ENCODE peak calls at places on chromosomes 11 and 22, in ten cellular contexts. C, Y, O, D, V, N, A, X, F and P are unnamed samples.

GRCh38 chr11:78708388-78708787 is 133.7 kb upstream of the NARS2 start:
- DNase-seq in C (no peak), Y (no peak), O (no peak), D (no peak), V (no peak), N (no peak), A (no peak), X (no peak), F (no peak), P (no peak)

GRCh38 chr11:843818-844692 is 1.4 kb downstream of the TSPAN4 start:
- DNase-seq in C (peak), Y (peak), O (no peak), D (no peak), V (peak), N (peak), A (peak), X (peak), F (peak), P (peak)

GRCh38 chr11:70305501-70305900 is 35.0 kb downstream of the PPFIA1 start:
- DNase-seq in C (no peak), Y (no peak), O (no peak), D (no peak), V (no peak), N (no peak), A (no peak), X (no peak), F (no peak), P (no peak)

GRCh38 chr11:61429346-61429690 is 457 bp downstream of the CPSF7 start:
- DNase-seq in C (peak), Y (peak), O (peak), D (no peak), V (peak), N (peak), A (peak), X (peak), F (peak), P (no peak)

GRCh38 chr22:19994851-19995610 is 21.6 kb downstream of the ARVCF start:
- DNase-seq in C (no peak), Y (no peak), O (no peak), D (no peak), V (no peak), N (no peak), A (no peak), X (peak), F (no peak), P (no peak)

GRCh38 chr22:46062971-46063631 is 86.1 kb upstream of the WNT7B start:
- DNase-seq in C (no peak), Y (no peak), O (peak), D (no peak), V (peak), N (no peak), A (peak), X (peak), F (no peak), P (no peak)

GRCh38 chr22:19103881-19104821 is 18.1 kb downstream of the DGCR2 start:
- DNase-seq in C (no peak), Y (no peak), O (peak), D (no peak), V (no peak), N (no peak), A (peak), X (no peak), F (no peak), P (no peak)

GRCh38 chr11:72236774-72237111 is 7.2 kb downstream of the PHOX2A start:
- DNase-seq in C (no peak), Y (no peak), O (no peak), D (no peak), V (no peak), N (no peak), A (no peak), X (no peak), F (no peak), P (no peak)

GRCh38 chr11:76795285-76795935 is 12.3 kb downstream of the TSKU start:
- DNase-seq in C (no peak), Y (no peak), O (no peak), D (no peak), V (no peak), N (no peak), A (no peak), X (no peak), F (no peak), P (no peak)

GRCh38 chr11:35622070-35622469 is 3.8 kb downstream of the FJX1 start:
- DNase-seq in C (no peak), Y (no peak), O (no peak), D (no peak), V (no peak), N (no peak), A (no peak), X (peak), F (no peak), P (no peak)

GRCh38 chr11:31328698-31329097 is 40.8 kb downstream of the DCDC1 start:
- DNase-seq in C (no peak), Y (no peak), O (no peak), D (no peak), V (no peak), N (no peak), A (no peak), X (no peak), F (no peak), P (no peak)

GRCh38 chr22:19139974-19140373 is 4.5 kb downstream of the ESS2 start:
- DNase-seq in C (no peak), Y (no peak), O (no peak), D (no peak), V (no peak), N (no peak), A (no peak), X (no peak), F (no peak), P (no peak)

GRCh38 chr11:134988495-134988894 is 576.5 kb upstream of the B3GAT1 start:
- DNase-seq in C (no peak), Y (no peak), O (no peak), D (no peak), V (no peak), N (no peak), A (no peak), X (no peak), F (no peak), P (no peak)

GRCh38 chr11:70853103-70853830 is 399.1 kb downstream of the SHANK2 start:
- DNase-seq in C (no peak), Y (no peak), O (no peak), D (no peak), V (no peak), N (no peak), A (peak), X (no peak), F (no peak), P (no peak)

GRCh38 chr11:37788141-37788877 is 1190.3 kb upstream of the RAG2 start:
- DNase-seq in C (no peak), Y (no peak), O (no peak), D (no peak), V (no peak), N (no peak), A (no peak), X (peak), F (peak), P (peak)

GRCh38 chr11:76671626-76672309 is 1.2 kb upstream of the LRRC32 start:
- DNase-seq in C (no peak), Y (no peak), O (no peak), D (no peak), V (no peak), N (no peak), A (peak), X (no peak), F (no peak), P (no peak)

GRCh38 chr22:31206896-31207687 is 5.0 kb upstream of the LIMK2 start:
- DNase-seq in C (peak), Y (no peak), O (no peak), D (no peak), V (no peak), N (peak), A (peak), X (no peak), F (no peak), P (no peak)

GRCh38 chr11:83717551-83717950 is 431.4 kb upstream of the CCDC90B start:
- DNase-seq in C (no peak), Y (no peak), O (no peak), D (no peak), V (no peak), N (no peak), A (no peak), X (peak), F (no peak), P (no peak)

GRCh38 chr11:6263664-6264063 is 4.0 kb downstream of the CCKBR start:
- DNase-seq in C (no peak), Y (no peak), O (no peak), D (no peak), V (no peak), N (no peak), A (no peak), X (no peak), F (no peak), P (no peak)

GRCh38 chr11:105130189-105130813 is 9.3 kb downstream of the CARD18 start:
- DNase-seq in C (no peak), Y (no peak), O (no peak), D (no peak), V (no peak), N (no peak), A (no peak), X (no peak), F (no peak), P (no peak)
- TF ChIP-seq CTCF in C (no peak), Y (no peak), O (no peak), D (no peak), V (no peak), N (no peak), A (no peak), X (no peak), F (no peak), P (no peak)

DNA sequence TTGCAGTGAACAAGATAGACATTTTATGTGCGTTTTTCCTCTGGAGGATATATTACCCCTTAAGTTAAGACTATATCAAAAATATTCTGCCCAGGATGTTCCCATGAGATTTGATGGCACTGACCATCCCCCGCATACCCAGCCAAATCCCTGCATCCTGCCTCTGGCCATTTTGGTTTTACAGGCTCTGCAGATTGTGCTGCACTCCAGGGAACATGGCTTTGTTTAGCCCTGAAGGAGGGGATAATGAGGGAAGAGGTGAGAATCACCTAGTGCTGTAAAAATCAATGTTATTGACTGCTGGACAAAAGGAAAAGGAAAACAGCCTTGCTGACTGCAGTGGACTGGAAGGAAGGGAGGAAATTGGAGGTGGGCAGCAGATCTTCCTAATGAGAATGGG is 717.4 kb downstream of the DLG2 start:
- DNase-seq in C (no peak), Y (no peak), O (no peak), D (no peak), V (no peak), N (no peak), A (no peak), X (no peak), F (no peak), P (no peak)
- TF ChIP-seq CTCF in C (no peak), Y (no peak), O (no peak), D (no peak), V (no peak), N (no peak), A (no peak), X (no peak), F (no peak), P (no peak)

DNA sequence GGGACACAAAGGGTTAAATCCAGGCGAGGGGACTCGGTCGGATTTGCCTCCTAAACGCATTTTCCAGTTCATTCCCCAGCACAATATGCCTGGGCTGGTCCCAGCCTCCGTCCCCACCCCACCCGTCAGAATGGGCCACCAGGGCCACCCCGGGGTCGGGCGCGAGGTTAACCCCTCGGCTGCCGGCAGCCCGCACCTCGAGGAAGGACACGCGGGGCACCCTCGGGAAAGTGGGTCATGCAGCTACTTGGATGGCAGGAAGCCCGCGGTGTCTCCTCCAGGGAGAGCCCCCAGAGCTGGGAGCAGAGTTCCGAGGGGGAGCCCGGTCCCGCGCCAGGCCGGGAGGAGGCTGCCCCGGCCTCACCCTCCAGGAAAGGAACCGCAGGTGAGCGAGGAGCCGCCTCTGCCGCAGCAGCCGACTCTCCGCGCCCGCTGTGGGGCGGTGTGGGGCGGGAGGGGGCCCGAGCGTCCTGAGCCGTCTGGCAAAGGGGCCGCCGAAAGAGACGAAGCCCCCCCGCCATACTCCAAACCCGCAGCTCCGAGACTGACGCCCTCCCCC is 1.4 kb downstream of the NECTIN1 start:
- DNase-seq in C (no peak), Y (peak), O (peak), D (no peak), V (no peak), N (peak), A (peak), X (no peak), F (no peak), P (no peak)
- TF ChIP-seq CTCF in C (no peak), Y (peak), O (peak), D (peak), V (no peak), N (no peak), A (peak), X (no peak), F (peak), P (peak)

DNA sequence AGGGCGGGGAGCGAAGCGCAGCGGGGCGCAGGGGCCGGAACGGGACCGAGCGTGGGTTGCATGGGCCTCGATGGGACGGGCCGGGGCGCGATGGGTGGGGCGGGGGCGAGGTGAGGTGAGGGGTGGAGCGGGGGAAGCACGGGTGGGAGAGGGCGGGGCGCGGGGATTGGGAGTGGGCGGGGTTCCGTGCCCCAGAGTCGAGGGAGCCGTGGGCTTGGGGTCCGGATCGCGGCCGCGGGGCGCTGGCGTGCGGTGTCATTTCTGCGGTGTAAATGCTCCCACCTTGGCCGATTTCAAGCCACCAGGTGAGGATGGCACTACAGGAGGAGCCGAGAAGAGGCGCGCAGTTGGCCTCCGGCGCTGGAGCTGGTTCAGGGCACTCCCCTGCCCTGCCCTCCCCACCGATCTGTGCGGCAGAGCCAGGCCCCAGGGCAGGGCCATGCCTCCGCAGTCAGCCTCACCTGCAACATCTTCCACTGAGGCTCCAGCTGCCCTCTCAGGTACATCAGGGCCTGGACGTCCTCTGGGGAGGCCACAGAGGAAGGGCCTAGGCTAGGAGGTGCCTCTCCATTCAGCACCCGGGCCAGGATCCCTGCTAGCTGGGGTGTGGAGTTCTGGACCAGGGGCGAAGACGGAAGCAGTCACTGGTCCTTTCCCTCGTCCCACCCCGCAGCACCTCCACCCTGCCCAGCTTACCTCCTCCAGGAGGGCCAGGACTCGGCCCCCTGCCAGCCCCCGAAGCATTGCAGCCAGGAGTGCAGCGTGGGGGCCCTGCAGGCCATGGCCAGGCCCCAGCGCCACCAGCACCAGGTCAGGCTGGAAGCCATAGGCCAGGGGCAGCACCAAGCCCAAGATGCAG is 620 bp upstream of the TUBGCP6 start:
- DNase-seq in C (no peak), Y (no peak), O (no peak), D (no peak), V (no peak), N (no peak), A (peak), X (no peak), F (no peak), P (no peak)
- TF ChIP-seq CTCF in C (no peak), Y (no peak), O (no peak), D (no peak), V (no peak), N (no peak), A (no peak), X (no peak), F (no peak), P (no peak)

GRCh38 chr22:25818541-25818940 is 76.6 kb downstream of the MYO18B start:
- DNase-seq in C (no peak), Y (no peak), O (no peak), D (no peak), V (no peak), N (no peak), A (no peak), X (no peak), F (no peak), P (no peak)
- TF ChIP-seq CTCF in C (no peak), Y (no peak), O (no peak), D (no peak), V (no peak), N (no peak), A (no peak), X (no peak), F (no peak), P (no peak)

GRCh38 chr11:132099692-132100091 is 729.3 kb downstream of the NTM start:
- DNase-seq in C (no peak), Y (peak), O (no peak), D (peak), V (no peak), N (peak), A (no peak), X (peak), F (no peak), P (no peak)
- TF ChIP-seq CTCF in C (no peak), Y (peak), O (no peak), D (peak), V (no peak), N (peak), A (no peak), X (peak), F (no peak), P (peak)

GRCh38 chr11:57568330-57568766 is 876 bp upstream of the UBE2L6 start:
- DNase-seq in C (peak), Y (no peak), O (peak), D (peak), V (peak), N (peak), A (no peak), X (peak), F (no peak), P (no peak)
- TF ChIP-seq CTCF in C (no peak), Y (peak), O (no peak), D (peak), V (peak), N (peak), A (peak), X (peak), F (peak), P (peak)